ENCODE peak calls at places on chromosome 14, in ten cellular contexts. L is transverse colon, A is adrenal gland, G is trophoblast cell, S is mucosa of descending colon, O is right lobe of liver, R is uterus, Y is mammary epithelial cell, J is endodermal cell, V is IMR-90. X is an unnamed sample. For H3K4me1, the result is how much of the 10 kb centered on the place peaks cover.

GRCh38 chr14:96067985-96068930 is 29.1 kb downstream of the C14orf132 start:
- DNase-seq in S (no peak), V (no peak), R (no peak), A (no peak), G (no peak), J (peak), O (no peak), L (no peak), Y (no peak), X (no peak)

GRCh38 chr14:77103954-77104353 is 5.9 kb downstream of the CIPC start:
- DNase-seq in R (no peak), S (no peak), A (no peak), G (no peak), Y (no peak), J (no peak), L (no peak), V (no peak), O (no peak), X (no peak)

GRCh38 chr14:64423987-64424386 is 35.8 kb downstream of the MTHFD1 start:
- DNase-seq in Y (no peak), A (no peak), S (no peak), V (peak), O (no peak), G (no peak), J (no peak), L (no peak), R (no peak), X (no peak)

GRCh38 chr14:51668870-51669269 is 17.2 kb downstream of the FRMD6 start:
- DNase-seq in Y (no peak), O (no peak), G (no peak), V (no peak), A (no peak), S (no peak), J (no peak), L (no peak), R (no peak), X (no peak)

GRCh38 chr14:58540693-58541092 is 97.1 kb upstream of the DACT1 start:
- DNase-seq in O (no peak), S (no peak), A (no peak), J (no peak), L (no peak), Y (no peak), R (no peak), V (peak), G (no peak), X (no peak)

GRCh38 chr14:43306053-43306452 is 1201.0 kb downstream of the FSCB start:
- DNase-seq in J (no peak), L (no peak), S (no peak), V (no peak), O (no peak), A (no peak), G (no peak), Y (no peak), R (no peak), X (no peak)

GRCh38 chr14:41915732-41916131 is 309.1 kb downstream of the LRFN5 start:
- DNase-seq in J (no peak), S (no peak), V (no peak), G (no peak), L (no peak), Y (no peak), O (no peak), A (no peak), R (no peak), X (no peak)

GRCh38 chr14:94641632-94641955 is 29.4 kb downstream of the SERPINA3 start:
- DNase-seq in J (no peak), S (no peak), R (no peak), Y (no peak), G (no peak), A (no peak), L (no peak), V (no peak), O (no peak), X (no peak)

GRCh38 chr14:72559227-72559626 is 334.7 kb downstream of the DPF3 start:
- DNase-seq in R (no peak), O (no peak), V (no peak), Y (peak), L (no peak), J (peak), S (no peak), G (peak), A (no peak), X (no peak)

GRCh38 chr14:105384605-105385321 is 13.6 kb upstream of the TEX22 start:
- DNase-seq in O (no peak), S (no peak), A (no peak), Y (no peak), J (no peak), L (no peak), G (no peak), V (no peak), R (peak), X (no peak)

GRCh38 chr14:105385322-105385637 is 13.1 kb upstream of the TEX22 start:
- DNase-seq in R (no peak), L (no peak), V (no peak), O (no peak), G (no peak), J (no peak), A (no peak), Y (no peak), S (no peak), X (no peak)

GRCh38 chr14:105386581-105387529 is 11.5 kb upstream of the TEX22 start:
- DNase-seq in V (no peak), J (no peak), A (no peak), S (peak), R (no peak), Y (no peak), O (peak), G (peak), L (no peak), X (no peak)

GRCh38 chr14:105387530-105387922 is 10.8 kb upstream of the TEX22 start:
- DNase-seq in R (no peak), S (peak), G (peak), A (no peak), Y (no peak), L (no peak), V (no peak), J (no peak), O (peak), X (no peak)

DNA sequence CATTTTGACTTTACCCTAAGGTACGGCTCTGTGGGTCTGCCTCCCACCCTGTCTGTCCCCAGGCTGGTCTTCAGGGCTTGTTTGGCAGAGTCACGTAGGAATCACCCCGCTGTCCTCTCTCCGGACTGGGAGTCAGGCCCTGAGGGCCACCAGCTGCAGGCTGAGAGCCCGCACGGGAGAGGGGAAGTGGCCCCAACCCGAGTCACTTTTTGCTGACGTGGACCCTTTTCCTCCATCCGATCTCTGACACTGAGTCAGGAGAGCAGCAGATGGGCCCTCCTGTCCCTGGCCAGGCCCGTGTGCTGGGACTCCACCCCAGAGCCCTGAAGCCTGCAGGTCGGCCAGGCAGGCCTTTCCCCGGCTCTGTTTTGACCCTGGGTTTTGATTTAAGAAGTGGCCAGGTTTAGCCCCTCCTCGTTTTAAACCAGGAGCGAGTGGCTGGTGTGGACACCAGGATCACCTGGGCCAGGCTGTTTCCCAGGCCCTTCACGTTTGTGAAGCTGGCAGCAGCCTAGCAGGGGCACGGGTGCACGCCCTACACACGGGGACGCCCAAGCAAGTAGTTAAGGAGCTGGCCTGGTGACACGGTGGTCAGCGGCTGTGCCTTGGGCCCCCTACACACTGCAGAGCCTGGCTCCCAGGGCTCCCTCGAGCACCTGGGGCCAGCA is 12.5 kb upstream of the TEX22 start:
- DNase-seq in Y (no peak), O (peak), S (no peak), V (no peak), R (no peak), J (no peak), A (no peak), L (no peak), G (peak), X (peak)
- H3K4me1 ChIP-seq in Y (under half), O (under half), S (under half), V (under half), R (under half), J (under half), A (under half), L (under half), G (under half), X (under half)

DNA sequence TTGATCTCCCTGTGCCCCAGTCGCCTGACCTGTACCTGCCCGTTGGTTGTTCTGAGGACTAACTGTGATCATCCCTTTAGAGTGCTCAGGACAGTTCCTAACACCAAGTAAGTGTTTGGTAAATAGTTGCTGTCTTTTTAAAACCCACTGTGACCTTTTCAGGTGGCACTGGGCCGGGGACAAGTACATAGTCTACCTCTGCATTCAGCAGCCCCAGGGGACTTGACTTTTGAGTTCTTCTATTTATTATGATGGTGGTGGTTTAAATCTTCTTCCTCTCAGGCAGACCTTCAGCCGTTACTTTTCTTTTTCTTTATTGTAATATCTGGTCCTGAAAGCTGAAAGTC is 38.8 kb downstream of the EVL start:
- DNase-seq in G (no peak), R (no peak), S (no peak), A (no peak), O (no peak), V (no peak), L (no peak), Y (no peak), J (no peak), X (no peak)
- H3K4me1 ChIP-seq in G (under half), R (under half), S (under half), A (under half), O (under half), V (under half), L (under half), Y (under half), J (under half), X (under half)

GRCh38 chr14:49977126-49977841 is 84.4 kb downstream of the ARF6 start:
- DNase-seq in L (no peak), A (no peak), R (no peak), J (no peak), V (no peak), Y (no peak), S (no peak), G (no peak), O (no peak), X (no peak)
- H3K4me1 ChIP-seq in L (under half), A (under half), R (under half), J (under half), V (under half), Y (under half), S (under half), G (under half), O (under half), X (under half)

DNA sequence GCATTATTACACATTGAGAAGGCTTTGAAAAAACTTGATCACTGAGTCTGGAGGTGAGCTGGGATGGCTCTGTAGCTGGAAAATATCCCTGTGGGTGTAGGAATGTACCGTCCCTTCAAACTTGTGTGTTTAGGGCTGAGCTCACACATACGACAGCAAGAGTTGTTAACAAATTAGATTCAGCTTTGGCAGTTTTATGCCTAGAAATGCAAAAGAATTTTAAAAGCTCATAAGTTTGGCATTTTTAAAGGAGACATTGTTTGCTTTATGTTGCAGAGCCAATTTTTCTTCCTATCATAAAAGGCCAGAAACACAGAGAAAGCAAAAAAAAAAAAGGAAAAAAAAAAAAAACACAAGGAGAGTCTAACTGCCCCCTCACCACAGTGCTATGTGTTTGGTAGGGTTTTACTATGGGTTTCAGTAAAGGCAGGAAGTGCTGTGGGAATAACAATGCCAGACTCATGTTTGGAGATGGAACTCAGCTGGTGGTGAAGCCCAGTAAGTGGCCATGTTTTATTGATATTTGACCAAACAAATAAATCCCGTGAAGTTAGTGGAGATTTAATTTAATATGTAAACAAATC is 78.4 kb downstream of the DAD1 start:
- DNase-seq in O (no peak), S (no peak), A (no peak), L (no peak), R (no peak), G (no peak), J (no peak), V (peak), Y (no peak), X (no peak)
- H3K4me1 ChIP-seq in O (under half), S (under half), A (under half), L (under half), R (under half), G (under half), J (under half), V (under half), Y (under half), X (under half)